ENCODE peak calls at places on chromosomes 11 and 22, in five cellular contexts. S is T-helper 1 cell; B is frontal cortex; Q is stimulated activated CD4-positive, alpha-beta T cell treated with anti-CD3 and anti-CD28 coated beads, Interleukin-2, amount 100 ng/mL, for 48 hours; C is pancreas. D is an unnamed sample.

GRCh38 chr22:16866167-16866566 is 41.0 kb upstream of the XKR3 start:
- DNase-seq in C (no peak), B (no peak), Q (no peak), S (no peak), D (no peak)

GRCh38 chr11:17788084-17788483 is 53.5 kb downstream of the KCNC1 start:
- DNase-seq in C (no peak), B (no peak), S (no peak), Q (no peak), D (no peak)

GRCh38 chr22:20115691-20116375 is at the start of gene RANBP1:
- DNase-seq in Q (no peak), S (no peak), B (no peak), C (peak; percentile 84), D (no peak)

GRCh38 chr11:121035823-121036222 is 11.9 kb downstream of the TBCEL start:
- DNase-seq in B (no peak), Q (no peak), C (no peak), S (no peak), D (no peak)

GRCh38 chr11:64331569-64332371 is 8.2 kb upstream of the CCDC88B start:
- DNase-seq in B (no peak), C (peak; percentile 92), Q (peak; percentile 69), S (no peak), D (peak; percentile 96)

GRCh38 chr22:18111759-18112330 is 1.2 kb downstream of the TUBA8 start:
- DNase-seq in S (no peak), C (no peak), B (no peak), Q (no peak), D (no peak)

GRCh38 chr11:14642453-14642852 is 1.2 kb upstream of the PDE3B start:
- DNase-seq in C (no peak), S (no peak), B (no peak), Q (no peak), D (no peak)

GRCh38 chr22:26550498-26551033 is 38.3 kb upstream of the TFIP11 start:
- DNase-seq in Q (no peak), S (no peak), B (peak; percentile 32), C (peak; percentile 77), D (no peak)

GRCh38 chr11:86594746-86595145 is 77.7 kb downstream of the ME3 start:
- DNase-seq in S (no peak), Q (no peak), B (no peak), C (no peak), D (no peak)

GRCh38 chr11:115241899-115242298 is 262.3 kb downstream of the CADM1 start:
- DNase-seq in B (no peak), C (no peak), Q (no peak), S (no peak), D (no peak)

GRCh38 chr11:92892769-92893168 is 76.7 kb upstream of the MTNR1B start:
- DNase-seq in B (no peak), Q (no peak), C (no peak), S (no peak), D (no peak)

GRCh38 chr22:33119044-33119443 is 60.9 kb upstream of the SYN3 start:
- DNase-seq in B (no peak), S (no peak), Q (no peak), C (no peak), D (no peak)

GRCh38 chr11:86523738-86524602 is 148.4 kb downstream of the ME3 start:
- DNase-seq in B (no peak), C (no peak), Q (no peak), S (no peak), D (no peak)

GRCh38 chr11:90770007-90770406 is 547.2 kb upstream of the CHORDC1 start:
- DNase-seq in Q (no peak), B (no peak), C (no peak), S (no peak), D (no peak)

GRCh38 chr11:18000760-18001159 is 12.1 kb downstream of the SERGEF start:
- DNase-seq in B (no peak), S (no peak), Q (no peak), C (no peak), D (no peak)

GRCh38 chr11:76233936-76234703 is 27.8 kb upstream of the WNT11 start:
- DNase-seq in C (peak; percentile 75), B (peak; percentile 25), Q (peak; percentile 25), S (no peak), D (peak; percentile 56)

GRCh38 chr11:60899021-60899936 is 7.1 kb downstream of the PRPF19 start:
- DNase-seq in B (no peak), Q (peak; percentile 15), C (no peak), S (no peak), D (peak; percentile 38)

GRCh38 chr11:108754901-108755625 is 90.2 kb downstream of the DDX10 start:
- DNase-seq in B (no peak), C (no peak), S (no peak), Q (no peak), D (no peak)

GRCh38 chr22:30763815-30764686 is 69.4 kb downstream of the OSBP2 start:
- DNase-seq in Q (peak; percentile 44), C (no peak), S (no peak), B (no peak), D (peak; percentile 49)

GRCh38 chr22:30159561-30160353 is 79.5 kb downstream of the HORMAD2 start:
- DNase-seq in Q (no peak), C (no peak), S (no peak), B (no peak), D (no peak)

GRCh38 chr11:721913-722811 is 16.1 kb downstream of the EPS8L2 start:
- DNase-seq in C (peak; percentile 80), S (no peak), Q (no peak), B (no peak), D (peak; percentile 39)

GRCh38 chr11:102457865-102458264 is 5.3 kb upstream of the TMEM123 start:
- DNase-seq in S (no peak), B (no peak), Q (no peak), C (no peak), D (no peak)

GRCh38 chr11:44120169-44120568 is 24.7 kb downstream of the EXT2 start:
- DNase-seq in C (no peak), Q (no peak), B (no peak), S (no peak), D (no peak)

GRCh38 chr11:86193297-86194095 is 51.1 kb upstream of the EED start:
- DNase-seq in S (peak; percentile 14), Q (peak; percentile 49), C (no peak), B (peak; percentile 64), D (peak; percentile 80)

GRCh38 chr22:49540571-49541450 is 286.9 kb downstream of the BRD1 start:
- DNase-seq in S (no peak), Q (no peak), C (no peak), B (no peak), D (no peak)

GRCh38 chr11:121038642-121039409 is 14.9 kb downstream of the TBCEL start:
- DNase-seq in S (no peak), C (no peak), Q (no peak), B (no peak), D (no peak)

GRCh38 chr11:44314733-44315132 is 4.8 kb upstream of the ALX4 start:
- DNase-seq in B (no peak), S (no peak), C (no peak), Q (no peak), D (no peak)

GRCh38 chr11:834371-835316 is 1.9 kb downstream of the CD151 start:
- DNase-seq in S (no peak), B (no peak), C (peak; percentile 94), Q (no peak), D (no peak)

GRCh38 chr11:120579601-120580000 is 68.1 kb downstream of the GRIK4 start:
- DNase-seq in Q (no peak), B (no peak), C (no peak), S (no peak), D (no peak)

GRCh38 chr11:3156282-3156660 is 8.8 kb downstream of the OSBPL5 start:
- DNase-seq in S (no peak), C (no peak), B (no peak), Q (no peak), D (peak; percentile 80)

GRCh38 chr11:693887-694562 is 997 bp downstream of the DEAF1 start:
- DNase-seq in Q (no peak), B (no peak), C (peak; percentile 90), S (no peak), D (no peak)

GRCh38 chr11:31643831-31644230 is 134.3 kb downstream of the ELP4 start:
- DNase-seq in B (no peak), Q (no peak), S (no peak), C (no peak), D (no peak)

GRCh38 chr11:11841121-11841604 is 609 bp upstream of the USP47 start:
- DNase-seq in Q (no peak), S (no peak), B (peak; percentile 61), C (no peak), D (peak; percentile 36)

GRCh38 chr11:73983764-73984543 is 1.3 kb upstream of the UCP2 start:
- DNase-seq in C (no peak), B (no peak), S (no peak), Q (no peak), D (peak; percentile 45)

GRCh38 chr11:45649544-45650165 is 15.8 kb downstream of the CHST1 start:
- DNase-seq in B (no peak), C (no peak), S (no peak), Q (no peak), D (no peak)

GRCh38 chr11:61172888-61173287 is 11.7 kb upstream of the VPS37C start:
- DNase-seq in S (no peak), Q (no peak), C (no peak), B (no peak), D (no peak)

GRCh38 chr22:20945578-20945934 is 21.5 kb upstream of the AIFM3 start:
- DNase-seq in B (no peak), Q (no peak), C (no peak), S (no peak), D (no peak)

GRCh38 chr22:24878969-24879368 is 67.5 kb downstream of the LHFPL7 start:
- DNase-seq in C (no peak), Q (no peak), B (no peak), S (no peak), D (no peak)

GRCh38 chr11:35563413-35564245 is 38.2 kb upstream of the PAMR1 start:
- DNase-seq in B (no peak), Q (no peak), S (no peak), C (no peak), D (no peak)

D was measured in HL-60.